ENCODE peak calls at places on chromosomes 12 and 14, in five cellular contexts. X, H, J, D and W are unnamed samples.

GRCh38 chr14:54568821-54569591 is 2.1 kb downstream of the SAMD4A start:
- DNase-seq in X (no peak), H (peak), J (no peak), D (no peak), W (no peak)

GRCh38 chr14:104436741-104437701 is 142.5 kb upstream of the C14orf180 start:
- DNase-seq in X (no peak), H (no peak), J (no peak), D (no peak), W (no peak)

GRCh38 chr12:6154730-6155459 is 30.4 kb upstream of the VWF start:
- DNase-seq in X (no peak), H (no peak), J (no peak), D (no peak), W (no peak)

GRCh38 chr14:23579311-23579630 is 681 bp upstream of the JPH4 start:
- DNase-seq in X (no peak), H (no peak), J (no peak), D (no peak), W (no peak)

GRCh38 chr12:72246370-72246769 is 25.8 kb upstream of the TRHDE start:
- DNase-seq in X (no peak), H (no peak), J (no peak), D (no peak), W (no peak)

GRCh38 chr14:75513911-75514672 is 8.2 kb upstream of the BATF start:
- DNase-seq in X (no peak), H (no peak), J (no peak), D (peak), W (no peak)

GRCh38 chr14:53153702-53154112 is 584 bp upstream of the DDHD1 start:
- DNase-seq in X (no peak), H (no peak), J (no peak), D (no peak), W (no peak)

GRCh38 chr12:6570264-6570887 is 2.3 kb upstream of the NOP2 start:
- DNase-seq in X (peak), H (peak), J (no peak), D (peak), W (no peak)

GRCh38 chr14:35341454-35342159 is 49.4 kb downstream of the PSMA6 start:
- DNase-seq in X (peak), H (peak), J (peak), D (peak), W (peak)

GRCh38 chr14:103563089-103563620 is 395 bp downstream of the COA8 start:
- DNase-seq in X (no peak), H (no peak), J (no peak), D (no peak), W (peak)

GRCh38 chr12:13661005-13661887 is 320.2 kb downstream of the GRIN2B start:
- DNase-seq in X (peak), H (peak), J (no peak), D (peak), W (peak)

GRCh38 chr12:116920939-116921338 is 10.2 kb downstream of the FBXW8 start:
- DNase-seq in X (no peak), H (no peak), J (no peak), D (no peak), W (no peak)

GRCh38 chr14:54908230-54908629 is 5.6 kb upstream of the GCH1 start:
- DNase-seq in X (no peak), H (no peak), J (no peak), D (peak), W (no peak)

GRCh38 chr12:70247653-70248199 is 4.5 kb downstream of the CNOT2 start:
- DNase-seq in X (peak), H (no peak), J (no peak), D (no peak), W (no peak)

GRCh38 chr14:43790681-43791080 is 716.4 kb downstream of the FSCB start:
- DNase-seq in X (no peak), H (peak), J (no peak), D (no peak), W (no peak)

GRCh38 chr14:22971152-22971551 is 11.2 kb downstream of the AJUBA start:
- DNase-seq in X (no peak), H (no peak), J (no peak), D (no peak), W (no peak)

GRCh38 chr12:89918172-89918880 is 209.7 kb upstream of the ATP2B1 start:
- DNase-seq in X (no peak), H (no peak), J (no peak), D (no peak), W (peak)

GRCh38 chr14:32567543-32568384 is 238.7 kb downstream of the AKAP6 start:
- DNase-seq in X (no peak), H (no peak), J (no peak), D (no peak), W (no peak)

GRCh38 chr14:75067212-75067611 is 2.2 kb upstream of the ZC2HC1C start:
- DNase-seq in X (no peak), H (no peak), J (no peak), D (no peak), W (no peak)

DNA sequence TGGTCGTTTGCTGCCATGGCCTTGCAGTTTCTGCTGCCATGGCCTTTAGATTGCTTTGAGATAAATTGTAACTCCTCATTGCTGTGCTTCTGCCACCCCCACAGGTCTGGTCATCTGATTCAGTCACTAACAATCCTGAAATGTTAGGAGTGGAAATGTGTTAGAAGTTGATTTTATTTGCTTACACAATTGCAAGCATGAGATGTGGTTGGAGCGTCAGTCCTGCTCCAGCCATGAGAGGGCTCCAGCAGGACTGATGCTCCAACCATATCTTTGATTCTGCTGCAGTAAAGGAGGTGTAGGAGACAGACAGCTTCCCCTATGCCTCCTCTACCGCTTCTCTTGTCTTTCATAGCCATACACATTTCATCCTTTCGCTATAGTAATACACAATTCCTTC is 226.8 kb upstream of the RGS6 start:
- DNase-seq in X (no peak), H (no peak), J (no peak), D (no peak), W (no peak)
- TF ChIP-seq CTCF in X (no peak), H (peak), J (no peak), D (no peak), W (no peak)

GRCh38 chr12:107402041-107403022 is 283.3 kb upstream of the PWP1 start:
- DNase-seq in X (peak), H (peak), J (no peak), D (peak), W (peak)

GRCh38 chr12:107406932-107407331 is 278.7 kb upstream of the PWP1 start:
- DNase-seq in X (no peak), H (no peak), J (no peak), D (no peak), W (no peak)

GRCh38 chr12:107405436-107405835 is 280.2 kb upstream of the PWP1 start:
- DNase-seq in X (no peak), H (no peak), J (no peak), D (no peak), W (no peak)

GRCh38 chr12:107400686-107401447 is 284.7 kb upstream of the PWP1 start:
- DNase-seq in X (peak), H (peak), J (no peak), D (no peak), W (no peak)

DNA sequence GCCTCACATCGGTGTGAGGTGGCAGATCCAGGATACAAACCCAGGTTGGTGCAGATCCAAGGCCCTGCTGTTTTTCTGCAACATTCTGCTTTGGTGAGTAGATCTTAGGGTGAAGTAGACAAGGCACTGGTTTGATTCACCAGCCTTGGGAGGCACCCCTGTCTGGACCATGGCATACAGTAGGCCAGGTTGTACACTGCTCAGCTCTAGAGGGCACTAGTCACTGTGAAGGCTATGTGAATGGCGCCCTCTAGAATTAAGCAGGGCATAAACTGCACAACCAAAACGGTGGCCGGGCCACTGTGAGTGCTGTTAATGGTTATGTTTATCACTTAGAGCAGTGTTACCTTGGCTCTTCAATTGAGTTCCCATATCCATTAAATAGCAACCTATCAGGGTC is 280.6 kb upstream of the PWP1 start:
- DNase-seq in X (peak), H (peak), J (no peak), D (peak), W (no peak)
- TF ChIP-seq CTCF in X (peak), H (peak), J (no peak), D (no peak), W (peak)

GRCh38 chr14:102338724-102339123 is 19.2 kb downstream of the ZNF839 start:
- DNase-seq in X (no peak), H (no peak), J (no peak), D (no peak), W (no peak)
- TF ChIP-seq CTCF in X (no peak), H (no peak), J (no peak), D (no peak), W (no peak)

GRCh38 chr14:66619952-66620351 is 112.0 kb downstream of the GPHN start:
- DNase-seq in X (no peak), H (no peak), J (no peak), D (no peak), W (no peak)

GRCh38 chr14:66623838-66624237 is 115.9 kb downstream of the GPHN start:
- DNase-seq in X (no peak), H (no peak), J (no peak), D (no peak), W (no peak)

GRCh38 chr14:66628646-66629045 is 120.7 kb downstream of the GPHN start:
- DNase-seq in X (no peak), H (no peak), J (no peak), D (no peak), W (no peak)

GRCh38 chr14:66624319-66624937 is 116.5 kb downstream of the GPHN start:
- DNase-seq in X (peak), H (peak), J (no peak), D (peak), W (peak)
- TF ChIP-seq CTCF in X (no peak), H (peak), J (no peak), D (peak), W (peak)

DNA sequence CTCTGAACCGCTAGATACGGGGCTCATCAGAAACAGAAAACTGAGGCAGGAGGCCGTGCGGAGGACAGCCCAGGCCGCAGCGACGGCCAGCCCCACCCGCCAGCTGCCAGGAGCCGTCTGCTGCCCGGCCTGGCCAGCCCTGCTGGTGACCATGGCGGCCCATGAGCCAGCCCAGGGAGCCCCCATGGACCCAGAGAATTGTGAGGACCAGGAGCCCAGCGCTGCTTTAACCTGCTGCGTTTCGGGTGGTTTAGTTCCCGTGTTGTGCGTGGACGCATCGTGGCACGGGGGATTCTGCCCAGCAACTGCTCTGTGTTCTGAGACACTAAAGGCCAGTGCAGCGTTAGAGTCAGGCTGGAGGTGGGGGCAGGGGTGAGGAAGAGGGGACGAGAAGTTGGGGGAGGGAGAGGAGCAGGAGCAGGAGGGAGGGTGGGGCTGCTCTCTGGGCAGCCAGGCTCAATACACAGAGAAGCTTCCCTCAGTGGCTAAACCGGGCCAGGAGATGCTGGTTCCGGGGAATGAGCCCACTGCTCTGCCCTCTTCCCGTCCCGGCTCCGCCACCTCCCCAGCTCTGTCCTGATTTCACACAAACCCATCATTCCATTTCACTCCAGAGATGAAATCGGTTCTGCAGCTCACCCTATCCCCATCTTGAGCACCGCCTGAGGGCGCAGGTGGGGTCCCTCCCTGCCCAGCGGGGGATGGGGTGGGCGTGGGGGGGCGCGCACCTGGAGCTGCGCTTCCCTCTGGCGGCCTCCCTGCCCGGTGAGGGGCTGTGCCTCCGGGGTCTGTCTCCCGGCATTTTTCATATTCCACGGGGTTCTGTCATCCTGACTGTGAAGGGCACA is 44.4 kb downstream of the NOC4L start:
- DNase-seq in X (no peak), H (no peak), J (no peak), D (no peak), W (no peak)
- TF ChIP-seq CTCF in X (no peak), H (no peak), J (no peak), D (no peak), W (no peak)

GRCh38 chr14:99481745-99482099 is 513 bp downstream of the CCNK start:
- DNase-seq in X (peak), H (peak), J (no peak), D (no peak), W (no peak)
- TF ChIP-seq CTCF in X (no peak), H (no peak), J (no peak), D (no peak), W (no peak)

GRCh38 chr14:33915682-33916081 is 35.2 kb downstream of the EGLN3 start:
- DNase-seq in X (no peak), H (no peak), J (no peak), D (no peak), W (no peak)

GRCh38 chr14:33917664-33918063 is 33.2 kb downstream of the EGLN3 start:
- DNase-seq in X (no peak), H (no peak), J (no peak), D (no peak), W (no peak)

GRCh38 chr14:33918256-33918655 is 32.6 kb downstream of the EGLN3 start:
- DNase-seq in X (peak), H (no peak), J (no peak), D (no peak), W (no peak)

GRCh38 chr14:33916663-33917565 is 34.0 kb downstream of the EGLN3 start:
- DNase-seq in X (no peak), H (no peak), J (no peak), D (no peak), W (no peak)

GRCh38 chr14:33914676-33915516 is 36.0 kb downstream of the EGLN3 start:
- DNase-seq in X (no peak), H (peak), J (no peak), D (no peak), W (no peak)
- TF ChIP-seq CTCF in X (no peak), H (no peak), J (no peak), D (no peak), W (no peak)

GRCh38 chr12:870378-870777 is 79.1 kb downstream of the RAD52 start:
- DNase-seq in X (no peak), H (no peak), J (no peak), D (no peak), W (no peak)

GRCh38 chr12:865614-866013 is 83.9 kb downstream of the RAD52 start:
- DNase-seq in X (no peak), H (no peak), J (no peak), D (no peak), W (no peak)

GRCh38 chr12:867905-868304 is 81.6 kb downstream of the RAD52 start:
- DNase-seq in X (no peak), H (no peak), J (no peak), D (no peak), W (no peak)

GRCh38 chr12:873954-874353 is 75.5 kb downstream of the RAD52 start:
- DNase-seq in X (no peak), H (no peak), J (peak), D (no peak), W (no peak)

GRCh38 chr12:868722-869121 is 80.8 kb downstream of the RAD52 start:
- DNase-seq in X (no peak), H (no peak), J (no peak), D (no peak), W (no peak)
- TF ChIP-seq CTCF in X (no peak), H (peak), J (no peak), D (no peak), W (no peak)

GRCh38 chr12:56645717-56646446 is at the start of gene ATP5F1B:
- DNase-seq in X (peak), H (peak), J (peak), D (peak), W (peak)
- TF ChIP-seq CTCF in X (no peak), H (no peak), J (no peak), D (no peak), W (no peak)

GRCh38 chr14:26917086-26917485 is 319.3 kb upstream of the NOVA1 start:
- DNase-seq in X (no peak), H (peak), J (no peak), D (no peak), W (no peak)
- TF ChIP-seq CTCF in X (peak), H (peak), J (no peak), D (no peak), W (peak)